ENCODE peak calls at places on chromosomes 5 and 9, in four cellular contexts. Q is HFFc6, E is lower leg skin, G is Panc1. P is an unnamed sample.
A peak's percentile ranks its signal among the peaks of the same experiment; 100 is the strongest.

GRCh38 chr5:112210430-112211005 is 208.6 kb downstream of the EPB41L4A start:
- DNase-seq in Q (peak; percentile 6), E (no peak), G (no peak), P (peak; percentile 13)

GRCh38 chr5:127723571-127723970 is 20.4 kb downstream of the CCDC192 start:
- DNase-seq in Q (no peak), E (peak; percentile 25), G (no peak), P (no peak)

GRCh38 chr9:112061152-112061740 is 113.9 kb downstream of the SUSD1 start:
- DNase-seq in Q (peak; percentile 95), E (peak; percentile 73), G (no peak), P (peak; percentile 72)

GRCh38 chr5:118479285-118479684 is 509.1 kb downstream of the DTWD2 start:
- DNase-seq in Q (no peak), E (no peak), G (no peak), P (no peak)

GRCh38 chr9:83208065-83208850 is 145.3 kb upstream of the RASEF start:
- DNase-seq in Q (no peak), E (no peak), G (no peak), P (no peak)

GRCh38 chr9:3980771-3981170 is 319.1 kb downstream of the GLIS3 start:
- DNase-seq in Q (no peak), E (no peak), G (no peak), P (no peak)

GRCh38 chr9:14219865-14220655 is 93.9 kb downstream of the NFIB start:
- DNase-seq in Q (no peak), E (no peak), G (no peak), P (no peak)

GRCh38 chr5:68187268-68188055 is 28.1 kb upstream of the PIK3R1 start:
- DNase-seq in Q (no peak), E (no peak), G (no peak), P (no peak)

GRCh38 chr5:180495292-180495691 is 1.1 kb downstream of the CNOT6 start:
- DNase-seq in Q (no peak), E (no peak), G (no peak), P (no peak)

GRCh38 chr5:107466233-107466769 is 204.4 kb downstream of the EFNA5 start:
- DNase-seq in Q (no peak), E (no peak), G (no peak), P (no peak)

GRCh38 chr9:87812375-87813118 is 70.1 kb upstream of the SPATA31E1 start:
- DNase-seq in Q (peak; percentile 58), E (no peak), G (no peak), P (peak; percentile 31)

GRCh38 chr9:75892168-75892901 is 1.9 kb downstream of the PCSK5 start:
- DNase-seq in Q (no peak), E (no peak), G (no peak), P (no peak)

GRCh38 chr9:93510041-93510440 is 56.7 kb upstream of the FAM120AOS start:
- DNase-seq in Q (no peak), E (no peak), G (no peak), P (no peak)

GRCh38 chr5:40045429-40045828 is 620.6 kb upstream of the DAB2 start:
- DNase-seq in Q (no peak), E (no peak), G (no peak), P (no peak)

GRCh38 chr5:172751761-172752510 is 19.1 kb downstream of the DUSP1 start:
- DNase-seq in Q (no peak), E (no peak), G (no peak), P (no peak)

GRCh38 chr5:171907731-171908343 is 98.6 kb downstream of the FBXW11 start:
- DNase-seq in Q (peak; percentile 65), E (no peak), G (peak; percentile 28), P (peak; percentile 25)

GRCh38 chr9:93346240-93347112 is 105.0 kb upstream of the FAM120A start:
- DNase-seq in Q (no peak), E (no peak), G (no peak), P (no peak)

GRCh38 chr9:69204378-69204777 is 30.3 kb downstream of the TJP2 start:
- DNase-seq in Q (no peak), E (no peak), G (no peak), P (no peak)

GRCh38 chr5:34684281-34684979 is 28.3 kb downstream of the RAI14 start:
- DNase-seq in Q (peak; percentile 47), E (no peak), G (no peak), P (no peak)

GRCh38 chr9:135480071-135480941 is 724 bp downstream of the PPP1R26 start:
- DNase-seq in Q (no peak), E (no peak), G (no peak), P (peak; percentile 36)

GRCh38 chr5:173768267-173768806 is 119.8 kb upstream of the CPEB4 start:
- DNase-seq in Q (no peak), E (no peak), G (no peak), P (no peak)

GRCh38 chr9:134962998-134963364 is 45.3 kb upstream of the FCN1 start:
- DNase-seq in Q (no peak), E (no peak), G (no peak), P (no peak)

GRCh38 chr5:120817044-120817985 is 353.2 kb downstream of the PRR16 start:
- DNase-seq in Q (peak; percentile 20), E (no peak), G (no peak), P (no peak)

GRCh38 chr5:78003914-78004313 is 227.8 kb upstream of the TBCA start:
- DNase-seq in Q (no peak), E (no peak), G (no peak), P (no peak)

GRCh38 chr9:134294228-134295071 is 31.8 kb upstream of the RXRA start:
- DNase-seq in Q (no peak), E (no peak), G (no peak), P (no peak)

GRCh38 chr9:99825158-99826046 is 3.7 kb downstream of the NR4A3 start:
- DNase-seq in Q (no peak), E (no peak), G (no peak), P (no peak)

GRCh38 chr5:132026516-132027008 is 15.1 kb upstream of the ACSL6 start:
- DNase-seq in Q (no peak), E (no peak), G (no peak), P (no peak)

DNA sequence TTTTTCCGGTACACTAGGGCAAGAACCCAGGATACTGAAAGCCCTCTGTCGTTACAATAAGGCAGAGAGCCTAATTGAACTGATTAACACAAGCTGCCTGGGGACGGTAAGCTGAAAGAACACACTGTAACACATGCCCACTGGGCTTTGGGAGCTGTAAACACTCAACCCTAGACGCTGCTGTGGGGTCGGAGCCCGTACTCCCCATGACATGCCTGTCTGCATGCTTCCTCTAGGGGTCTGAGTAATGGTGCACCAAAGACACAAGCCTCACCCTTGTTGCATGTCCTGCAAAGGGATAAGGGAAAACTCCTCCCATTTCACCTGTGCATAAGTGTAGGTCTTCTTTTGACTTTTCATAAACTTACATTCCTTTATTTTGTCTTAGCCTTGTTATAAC is 194.0 kb downstream of the FBXL7 start:
- DNase-seq in Q (no peak), E (no peak), G (no peak), P (no peak)
- TF ChIP-seq CTCF in Q (peak; percentile 11), E (no peak), G (no peak), P (no peak)

DNA sequence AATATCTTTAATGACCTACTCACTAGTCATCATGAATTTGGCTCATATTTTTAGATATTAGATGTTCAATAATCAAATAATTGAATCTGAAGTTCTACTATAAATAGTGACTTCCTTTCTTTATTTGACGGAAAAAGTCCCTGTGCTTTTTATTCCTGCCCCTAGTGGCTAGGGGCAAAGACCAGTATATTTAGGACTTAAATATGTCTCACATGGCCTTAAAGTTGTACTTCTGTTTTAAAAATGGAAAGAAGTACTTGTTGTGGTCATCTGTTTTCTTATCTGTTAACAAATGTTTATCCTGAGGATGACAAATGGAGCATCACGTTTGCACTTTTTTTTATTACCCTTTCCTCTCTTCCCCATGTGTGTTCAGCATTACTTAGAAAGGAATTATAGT is 89.2 kb upstream of the GRHPR start:
- DNase-seq in Q (no peak), E (no peak), G (no peak), P (no peak)
- TF ChIP-seq CTCF in Q (peak; percentile 40), E (no peak), G (peak; percentile 29), P (no peak)

GRCh38 chr9:126205260-126205659 is 121.4 kb upstream of the MVB12B start:
- DNase-seq in Q (no peak), E (no peak), G (no peak), P (no peak)

GRCh38 chr9:126206099-126206498 is 120.5 kb upstream of the MVB12B start:
- DNase-seq in Q (no peak), E (no peak), G (no peak), P (no peak)

GRCh38 chr9:126204197-126204596 is 122.4 kb upstream of the MVB12B start:
- DNase-seq in Q (no peak), E (no peak), G (no peak), P (no peak)

GRCh38 chr9:126204708-126205225 is 121.9 kb upstream of the MVB12B start:
- DNase-seq in Q (no peak), E (no peak), G (no peak), P (no peak)

GRCh38 chr9:126203313-126203712 is 123.3 kb upstream of the MVB12B start:
- DNase-seq in Q (no peak), E (no peak), G (no peak), P (no peak)
- TF ChIP-seq CTCF in Q (peak; percentile 55), E (no peak), G (peak; percentile 52), P (no peak)

GRCh38 chr5:109102291-109102690 is 307.5 kb downstream of the PJA2 start:
- DNase-seq in Q (no peak), E (no peak), G (no peak), P (no peak)
- TF ChIP-seq CTCF in Q (no peak), E (no peak), G (no peak), P (no peak)

DNA sequence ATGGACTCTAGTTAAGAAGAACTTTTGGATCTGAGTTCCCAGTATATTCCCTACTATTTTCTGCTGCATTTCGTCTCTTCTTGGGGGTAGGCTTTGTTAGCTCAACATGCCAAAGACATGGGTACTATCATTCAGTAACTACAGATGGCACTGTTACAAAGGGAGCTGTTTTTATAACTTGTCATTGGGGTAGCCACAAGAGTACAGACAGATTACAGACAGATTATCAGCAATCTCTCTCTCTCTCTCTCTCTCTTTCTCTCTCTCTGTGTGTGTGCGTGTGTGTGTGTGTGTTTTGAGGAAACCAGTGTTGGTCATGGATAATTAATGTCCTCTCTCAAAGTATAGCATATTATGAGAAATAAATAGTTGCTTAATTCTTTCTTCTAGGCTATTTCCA is 116.1 kb downstream of the WDR70 start:
- DNase-seq in Q (peak; percentile 60), E (no peak), G (no peak), P (no peak)
- TF ChIP-seq CTCF in Q (peak; percentile 61), E (no peak), G (peak; percentile 12), P (no peak)

GRCh38 chr9:7369384-7369821 is 430.2 kb downstream of the DMAC1 start:
- DNase-seq in Q (no peak), E (no peak), G (no peak), P (no peak)
- TF ChIP-seq CTCF in Q (no peak), E (no peak), G (no peak), P (no peak)